ENCODE peak calls at places on chromosomes 12 and 14, in seven cellular contexts. C is hepatocyte, Y is PC-9, S is OCI-LY7, D is GM23338, Q is PC-3, J is HCT116. I is an unnamed sample.

GRCh38 chr12:125159687-125160086 is 94.5 kb downstream of the AACS start:
- DNase-seq in D (peak; percentile 60), J (no peak), C (no peak), Q (no peak), Y (no peak), S (no peak), I (no peak)

GRCh38 chr12:627863-628805 is 35.1 kb downstream of the NINJ2 start:
- DNase-seq in D (no peak), Y (peak; percentile 36), Q (no peak), S (no peak), C (no peak), J (no peak), I (no peak)

GRCh38 chr12:19177754-19178153 is 48.2 kb downstream of the PLEKHA5 start:
- DNase-seq in S (no peak), Q (no peak), Y (no peak), D (no peak), J (no peak), C (no peak), I (no peak)

GRCh38 chr12:76313289-76313688 is 34.9 kb downstream of the BBS10 start:
- DNase-seq in S (no peak), C (no peak), J (no peak), Y (no peak), Q (no peak), D (peak; percentile 27), I (no peak)

GRCh38 chr12:128316078-128316477 is 49.1 kb downstream of the TMEM132C start:
- DNase-seq in S (no peak), J (no peak), D (no peak), Q (no peak), Y (no peak), C (no peak), I (no peak)

GRCh38 chr14:49853572-49854375 is 1.2 kb upstream of the NEMF start:
- DNase-seq in Q (peak; percentile 95), J (peak; percentile 90), C (peak; percentile 87), S (peak; percentile 48), D (peak; percentile 92), Y (peak; percentile 80), I (peak; percentile 64)

GRCh38 chr12:83958997-83959396 is 953.6 kb downstream of the SLC6A15 start:
- DNase-seq in S (no peak), J (no peak), C (no peak), Y (no peak), Q (peak; percentile 75), D (no peak), I (no peak)

GRCh38 chr12:45350861-45351260 is 135.0 kb downstream of the ANO6 start:
- DNase-seq in D (no peak), S (no peak), Q (no peak), Y (no peak), C (no peak), J (no peak), I (no peak)

GRCh38 chr12:106019130-106019529 is 119.6 kb downstream of the NUAK1 start:
- DNase-seq in S (no peak), D (no peak), Y (no peak), J (no peak), Q (no peak), C (no peak), I (no peak)

GRCh38 chr12:6606331-6607131 is 648 bp downstream of the CHD4 start:
- DNase-seq in S (peak; percentile 78), C (peak; percentile 78), Y (peak; percentile 39), J (no peak), D (peak; percentile 63), Q (no peak), I (peak; percentile 35)

GRCh38 chr14:103019236-103019635 is 38.1 kb downstream of the CDC42BPB start:
- DNase-seq in J (no peak), D (no peak), C (no peak), Q (no peak), S (no peak), Y (no peak), I (no peak)

GRCh38 chr14:69674546-69675245 is 63.3 kb downstream of the SUSD6 start:
- DNase-seq in J (no peak), Q (no peak), S (no peak), C (no peak), Y (no peak), D (no peak), I (no peak)

DNA sequence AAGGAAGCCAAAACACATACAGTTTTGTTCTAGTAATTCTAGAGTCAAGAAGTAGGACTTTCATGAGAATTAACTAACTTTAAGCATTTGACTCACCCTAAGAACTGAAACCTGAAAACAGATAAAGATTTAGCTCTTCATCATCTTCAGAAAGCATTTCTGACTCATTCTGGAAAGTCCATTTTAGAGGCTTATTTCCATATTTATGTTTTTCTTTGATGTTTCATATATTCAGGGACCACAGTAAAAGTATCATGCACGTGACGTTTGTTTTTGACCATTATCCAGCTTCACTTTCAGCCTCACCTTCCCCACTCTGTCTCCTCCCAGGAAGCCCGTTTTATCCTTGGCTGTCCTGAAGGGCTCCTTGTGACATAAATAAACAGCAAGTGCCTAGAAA is 79.2 kb downstream of the MDGA2 start:
- DNase-seq in Q (no peak), D (no peak), Y (no peak), J (no peak), C (no peak), S (no peak), I (peak; percentile 14)
- H3K9me2 ChIP-seq in Q (no peaks in the 10 kb centered on the region), D (no peaks in the 10 kb centered on the region), Y (no peaks in the 10 kb centered on the region), J (no peaks in the 10 kb centered on the region), C (no peaks in the 10 kb centered on the region), S (no peaks in the 10 kb centered on the region), I (no peaks in the 10 kb centered on the region)

GRCh38 chr14:90383731-90384542 is 12.9 kb upstream of the CALM1 start:
- DNase-seq in S (peak; percentile 33), Y (peak; percentile 11), Q (peak; percentile 39), C (peak; percentile 79), D (peak; percentile 66), J (no peak), I (peak; percentile 35)

GRCh38 chr14:90382491-90383125 is 14.2 kb upstream of the CALM1 start:
- DNase-seq in S (peak; percentile 54), Q (peak; percentile 67), C (peak; percentile 88), J (peak; percentile 42), Y (peak; percentile 19), D (peak; percentile 76), I (peak; percentile 39)

GRCh38 chr14:90383126-90383730 is 13.6 kb upstream of the CALM1 start:
- DNase-seq in J (peak; percentile 99), S (peak; percentile 99), Q (peak; percentile 100), D (peak; percentile 100), C (peak; percentile 100), Y (peak; percentile 87), I (peak; percentile 96)

GRCh38 chr14:90381999-90382451 is 14.8 kb upstream of the CALM1 start:
- DNase-seq in Q (peak; percentile 43), C (peak; percentile 85), Y (no peak), D (peak; percentile 75), S (peak; percentile 24), J (no peak), I (no peak)

GRCh38 chr14:90381011-90381790 is 15.6 kb upstream of the CALM1 start:
- DNase-seq in S (peak; percentile 47), D (no peak), J (no peak), C (peak; percentile 80), Q (no peak), Y (no peak), I (no peak)
- TF ChIP-seq CTCF in S (no peak), D (no peak), J (no peak), C (no peak), Q (no peak), Y (no peak), I (no peak)

GRCh38 chr14:101137234-101137633 is 233.7 kb upstream of the RTL1 start:
- DNase-seq in S (no peak), Y (no peak), Q (no peak), C (no peak), D (no peak), J (no peak), I (no peak)

GRCh38 chr14:101134161-101134631 is 230.7 kb upstream of the RTL1 start:
- DNase-seq in J (no peak), D (no peak), Y (no peak), Q (no peak), S (no peak), C (peak; percentile 47), I (no peak)

GRCh38 chr14:101133068-101133467 is 229.5 kb upstream of the RTL1 start:
- DNase-seq in S (no peak), D (no peak), C (no peak), Y (no peak), Q (no peak), J (no peak), I (no peak)

GRCh38 chr14:101134851-101135486 is 231.4 kb upstream of the RTL1 start:
- DNase-seq in Q (no peak), J (no peak), Y (no peak), C (peak; percentile 1), D (no peak), S (no peak), I (no peak)

DNA sequence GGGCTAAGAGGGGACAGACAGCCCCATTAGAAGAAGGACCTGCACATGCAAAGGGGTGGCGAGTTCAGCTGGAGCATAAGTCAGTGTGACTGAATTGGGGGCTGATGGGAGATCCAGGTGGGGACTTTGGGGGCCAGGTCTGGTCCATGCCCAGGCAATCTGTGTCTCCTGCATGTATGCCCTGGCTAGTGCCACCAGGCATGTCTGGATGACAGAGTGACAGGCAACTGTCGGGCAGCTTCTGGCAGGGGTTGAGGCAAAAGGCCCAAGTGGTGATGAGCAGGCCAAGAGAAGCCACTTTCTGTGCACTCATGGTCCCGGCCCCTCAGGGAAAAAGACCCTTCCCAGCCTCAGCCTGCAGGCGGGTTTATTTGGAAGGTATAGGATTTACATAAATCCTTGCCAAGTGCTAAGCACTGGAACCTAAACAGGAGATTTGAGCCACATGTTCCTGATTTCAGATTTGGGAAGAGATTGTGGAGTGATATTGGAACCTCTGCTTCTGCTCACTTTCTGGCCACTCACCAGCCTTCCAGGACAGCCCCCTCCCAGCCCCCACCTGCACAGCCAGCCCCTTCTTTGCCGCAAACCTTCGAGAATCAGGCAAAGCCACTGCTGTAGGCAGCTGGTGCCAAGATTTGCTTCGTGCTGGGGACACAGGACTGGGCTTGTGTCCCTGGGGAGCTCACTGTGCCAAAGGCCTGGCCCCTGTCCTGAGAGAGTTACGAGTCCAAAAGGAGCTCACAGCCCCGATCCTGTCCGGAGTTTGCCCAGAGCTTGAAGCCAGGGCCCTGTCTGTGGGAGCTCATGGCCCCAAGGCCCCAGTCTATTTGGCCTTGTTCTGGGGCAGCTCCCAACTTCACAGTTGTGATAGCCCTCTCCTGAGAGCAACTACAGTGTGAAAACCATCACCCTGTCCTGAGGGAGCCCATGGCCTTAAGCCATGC is 232.5 kb upstream of the RTL1 start:
- DNase-seq in S (no peak), D (no peak), Y (no peak), C (no peak), J (no peak), Q (no peak), I (no peak)
- H3K9me2 ChIP-seq in S (no peaks in the 10 kb centered on the region), D (no peaks in the 10 kb centered on the region), Y (no peaks in the 10 kb centered on the region), C (no peaks in the 10 kb centered on the region), J (no peaks in the 10 kb centered on the region), Q (no peaks in the 10 kb centered on the region), I (no peaks in the 10 kb centered on the region)

GRCh38 chr14:51879170-51879569 is 18.8 kb downstream of the GNG2 start:
- DNase-seq in S (no peak), C (no peak), J (no peak), Q (no peak), Y (no peak), D (no peak), I (no peak)

GRCh38 chr14:51883232-51883631 is 22.8 kb downstream of the GNG2 start:
- DNase-seq in Y (no peak), Q (no peak), C (no peak), S (no peak), D (no peak), J (no peak), I (no peak)

GRCh38 chr14:51877807-51878206 is 17.4 kb downstream of the GNG2 start:
- DNase-seq in J (no peak), Q (no peak), S (no peak), Y (no peak), C (no peak), D (no peak), I (no peak)

GRCh38 chr14:51884086-51884927 is 23.9 kb downstream of the GNG2 start:
- DNase-seq in Y (no peak), D (no peak), Q (no peak), C (no peak), J (no peak), S (no peak), I (no peak)

GRCh38 chr14:51880810-51881580 is 20.6 kb downstream of the GNG2 start:
- DNase-seq in Y (no peak), S (no peak), J (no peak), D (no peak), Q (no peak), C (no peak), I (no peak)
- TF ChIP-seq CTCF in Y (no peak), S (no peak), J (no peak), D (no peak), Q (no peak), C (no peak), I (no peak)